ENCODE peak calls at places on chromosomes 7 and 10, in four cellular contexts. U is SK-N-SH, G is K562, K is GM12878. E is an unnamed sample.

GRCh38 chr10:29461042-29461441 is 172.2 kb downstream of the LYZL1 start:
- DNase-seq in U (no peak), G (no peak), K (no peak), E (no peak)

GRCh38 chr7:44460325-44460724 is 30.1 kb downstream of the NUDCD3 start:
- DNase-seq in U (no peak), G (no peak), K (peak), E (no peak)

GRCh38 chr10:69061305-69062161 is 26.4 kb upstream of the SRGN start:
- DNase-seq in U (peak), G (peak), K (no peak), E (peak)

GRCh38 chr7:18803880-18804279 is 308.3 kb downstream of the HDAC9 start:
- DNase-seq in U (peak), G (no peak), K (no peak), E (no peak)

GRCh38 chr7:152312316-152312715 is 123.5 kb downstream of the KMT2C start:
- DNase-seq in U (no peak), G (no peak), K (no peak), E (no peak)

GRCh38 chr10:114472874-114473248 is 68.6 kb upstream of the AFAP1L2 start:
- DNase-seq in U (no peak), G (no peak), K (no peak), E (no peak)

GRCh38 chr10:31291123-31291522 is 27.9 kb upstream of the ZEB1 start:
- DNase-seq in U (no peak), G (no peak), K (no peak), E (no peak)

GRCh38 chr7:47513741-47514241 is 68.1 kb downstream of the TNS3 start:
- DNase-seq in U (no peak), G (no peak), K (no peak), E (no peak)

GRCh38 chr7:46071076-46071475 is 150.0 kb upstream of the IGFBP3 start:
- DNase-seq in U (no peak), G (no peak), K (no peak), E (no peak)

GRCh38 chr10:125089486-125089885 is 70.9 kb downstream of the CTBP2 start:
- DNase-seq in U (no peak), G (no peak), K (no peak), E (no peak)

GRCh38 chr10:112446055-112446854 is 459 bp downstream of the ZDHHC6 start:
- DNase-seq in U (no peak), G (no peak), K (no peak), E (peak)

GRCh38 chr10:74690393-74690792 is 136.0 kb upstream of the KAT6B start:
- DNase-seq in U (no peak), G (no peak), K (no peak), E (no peak)

GRCh38 chr10:83990126-83990525 is 149.2 kb upstream of the GHITM start:
- DNase-seq in U (no peak), G (no peak), K (peak), E (no peak)

GRCh38 chr10:61899997-61900828 is 1.3 kb upstream of the ARID5B start:
- DNase-seq in U (peak), G (peak), K (peak), E (peak)
- TF ChIP-seq RAD21 in U (no peak), G (no peak), K (no peak), E (no peak)

DNA sequence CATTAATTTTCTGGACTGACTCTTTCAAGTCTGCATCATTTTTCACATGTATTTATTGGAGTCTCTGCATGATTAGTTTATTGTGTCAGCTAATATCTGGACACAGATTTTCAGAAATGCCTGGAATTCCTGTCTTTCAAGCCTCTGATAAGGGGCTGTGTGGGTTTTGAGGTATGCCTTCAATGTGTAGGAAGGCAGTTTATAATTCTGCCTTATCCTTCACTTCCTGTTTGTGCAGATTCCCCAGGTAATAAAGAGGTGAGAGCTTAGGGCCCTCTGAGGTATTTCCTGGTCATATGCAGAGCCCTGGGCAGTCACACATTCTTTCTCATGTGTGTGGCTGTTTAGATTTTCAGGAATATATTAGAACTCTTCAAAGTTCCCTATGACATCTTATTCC is 79.4 kb upstream of the PRKCQ start:
- DNase-seq in U (no peak), G (no peak), K (no peak), E (no peak)
- TF ChIP-seq RCOR1 in U (no peak), G (no peak), K (no peak), E (no peak)

GRCh38 chr7:110296321-110296720 is 794.6 kb upstream of the LRRN3 start:
- DNase-seq in U (no peak), G (no peak), K (no peak), E (no peak)

DNA sequence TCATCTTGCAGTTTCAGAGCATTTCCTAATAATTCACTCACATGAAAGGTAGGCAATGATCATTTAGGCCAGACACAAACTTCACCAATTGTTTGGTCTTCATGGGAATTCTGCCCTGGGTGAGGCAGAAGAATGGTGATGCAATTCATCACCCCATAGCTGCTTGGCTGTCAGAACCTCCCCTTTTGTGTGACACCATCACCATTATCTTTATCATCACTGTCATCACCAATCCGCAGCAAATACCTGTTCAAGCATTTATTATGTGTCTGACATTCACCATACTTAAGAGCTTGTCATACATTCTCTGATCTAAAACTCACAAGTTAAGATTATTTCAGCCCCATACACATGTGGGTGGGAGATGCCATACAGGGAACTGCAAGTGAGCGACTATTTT is 799.5 kb upstream of the LRRN3 start:
- DNase-seq in U (no peak), G (no peak), K (no peak), E (no peak)
- TF ChIP-seq EP300 in U (no peak), G (no peak), K (no peak), E (no peak)

GRCh38 chr7:1942704-1943294 is 272.7 kb downstream of the ELFN1 start:
- DNase-seq in U (no peak), G (no peak), K (no peak), E (no peak)
- TF ChIP-seq RAD21 in U (no peak), G (no peak), K (no peak), E (no peak)

GRCh38 chr7:76225379-76225778 is 23.7 kb downstream of the SRRM3 start:
- DNase-seq in U (no peak), G (peak), K (no peak), E (no peak)
- TF ChIP-seq RCOR1 in U (no peak), G (peak), K (no peak), E (no peak)

E was measured in A549.